ENCODE peak calls at places on chromosomes 12 and 14, in six cellular contexts. G is fibroblast of pulmonary artery, K is T-helper 1 cell, E is AG10803, H is RCC 7860, S is mesothelial cell of epicardium. L is an unnamed sample.

GRCh38 chr14:93736378-93737014 is 51.8 kb downstream of the PRIMA1 start:
- DNase-seq in K (no peak), H (no peak), E (no peak), G (no peak), S (no peak), L (no peak)

GRCh38 chr12:67647547-67648305 is 819 bp upstream of the DYRK2 start:
- DNase-seq in S (peak), K (peak), G (peak), E (peak), H (peak), L (no peak)

GRCh38 chr12:54420766-54421144 is 1.7 kb upstream of the ITGA5 start:
- DNase-seq in K (no peak), E (peak), H (no peak), G (peak), S (no peak), L (no peak)

GRCh38 chr12:41943671-41944070 is 201.0 kb downstream of the GXYLT1 start:
- DNase-seq in H (no peak), E (no peak), K (no peak), G (no peak), S (no peak), L (no peak)

GRCh38 chr12:49357099-49357678 is 10.1 kb upstream of the SPATS2 start:
- DNase-seq in H (no peak), S (no peak), G (peak), K (no peak), E (peak), L (no peak)

GRCh38 chr12:58504539-58504938 is 415.8 kb downstream of the LRIG3 start:
- DNase-seq in K (no peak), E (peak), H (no peak), S (no peak), G (no peak), L (no peak)

GRCh38 chr14:52129733-52130132 is 60.9 kb upstream of the NID2 start:
- DNase-seq in S (no peak), K (no peak), E (no peak), H (no peak), G (no peak), L (no peak)

GRCh38 chr12:40192704-40193255 is 32.0 kb upstream of the LRRK2 start:
- DNase-seq in H (no peak), G (no peak), K (no peak), E (no peak), S (no peak), L (no peak)

L was measured in NK-92 treated with Interleukin-12 subunit alpha and Interleukin-12 subunit beta, amount 100 ng/mL, for 24 hours.